ENCODE peak calls at places on chromosomes 6 and 20, in four cellular contexts. W, K, G and Q are unnamed samples.

GRCh38 chr6:3389390-3390167 is 67.3 kb downstream of the SLC22A23 start:
- DNase-seq in G (peak; percentile 74), W (no peak), K (no peak), Q (no peak)

GRCh38 chr20:45817652-45818194 is 5.3 kb downstream of the UBE2C start:
- DNase-seq in K (no peak), G (no peak), W (no peak), Q (peak; percentile 65)

GRCh38 chr6:134822920-134823430 is 126.9 kb downstream of the ALDH8A1 start:
- DNase-seq in K (peak; percentile 89), W (peak; percentile 28), G (peak; percentile 22), Q (peak; percentile 73)

GRCh38 chr6:28537509-28538140 is 11.9 kb downstream of the GPX5 start:
- DNase-seq in K (no peak), G (no peak), W (no peak), Q (no peak)

GRCh38 chr20:63150911-63151531 is 64.9 kb downstream of the YTHDF1 start:
- DNase-seq in K (no peak), G (no peak), W (no peak), Q (no peak)

GRCh38 chr6:4644962-4645361 is 131.2 kb upstream of the CDYL start:
- DNase-seq in W (peak; percentile 34), K (no peak), G (no peak), Q (no peak)

GRCh38 chr6:28757429-28758045 is 166.2 kb downstream of the TRIM27 start:
- DNase-seq in K (no peak), W (no peak), G (no peak), Q (no peak)

GRCh38 chr6:26223677-26224546 is 136.7 kb downstream of the HFE start:
- DNase-seq in K (peak; percentile 63), W (peak; percentile 97), G (peak; percentile 56), Q (peak; percentile 74)

GRCh38 chr6:42598300-42598699 is 34.5 kb downstream of the UBR2 start:
- DNase-seq in W (no peak), K (no peak), G (no peak), Q (no peak)

GRCh38 chr6:13139119-13139518 is 189.2 kb downstream of the TBC1D7 start:
- DNase-seq in K (no peak), G (no peak), W (no peak), Q (no peak)

GRCh38 chr6:33620584-33621395 is at the start of gene ITPR3:
- DNase-seq in G (peak; percentile 56), W (peak; percentile 42), K (peak; percentile 54), Q (no peak)

GRCh38 chr20:32797160-32797468 is 22.6 kb upstream of the MAPRE1 start:
- DNase-seq in K (no peak), W (no peak), G (no peak), Q (no peak)

GRCh38 chr20:10603971-10604864 is 69.6 kb downstream of the JAG1 start:
- DNase-seq in W (no peak), K (no peak), G (peak; percentile 50), Q (peak; percentile 82)

GRCh38 chr20:14288341-14289330 is 48.8 kb downstream of the FLRT3 start:
- DNase-seq in W (no peak), G (no peak), K (no peak), Q (peak; percentile 22)

GRCh38 chr6:69816569-69816968 is 19.8 kb upstream of the LMBRD1 start:
- DNase-seq in K (no peak), W (no peak), G (no peak), Q (no peak)

GRCh38 chr6:138782243-138782642 is 8.7 kb downstream of the CCDC28A start:
- DNase-seq in K (no peak), W (no peak), G (no peak), Q (no peak)

GRCh38 chr6:21080221-21080620 is 513.3 kb upstream of the SOX4 start:
- DNase-seq in W (no peak), K (no peak), G (no peak), Q (no peak)

GRCh38 chr6:54238407-54238806 is 69.8 kb upstream of the TINAG start:
- DNase-seq in G (no peak), W (no peak), K (no peak), Q (no peak)

GRCh38 chr20:57596998-57597939 is 23.0 kb downstream of the ZBP1 start:
- DNase-seq in W (peak; percentile 36), G (peak; percentile 72), K (peak; percentile 86), Q (no peak)

GRCh38 chr6:161319231-161319630 is 45.4 kb upstream of the AGPAT4 start:
- DNase-seq in K (no peak), G (no peak), W (no peak), Q (no peak)

GRCh38 chr6:131581523-131581922 is 8.5 kb downstream of the ARG1 start:
- DNase-seq in G (no peak), K (no peak), W (no peak), Q (no peak)

GRCh38 chr6:3457710-3458605 is 1.1 kb upstream of the SLC22A23 start:
- DNase-seq in W (peak; percentile 93), K (peak; percentile 48), G (peak; percentile 22), Q (no peak)

GRCh38 chr20:5544175-5544574 is 206.0 kb upstream of the SHLD1 start:
- DNase-seq in W (no peak), K (no peak), G (no peak), Q (no peak)

GRCh38 chr6:100663219-100663863 is 198.6 kb upstream of the SIM1 start:
- DNase-seq in G (no peak), W (no peak), K (no peak), Q (peak; percentile 24)

GRCh38 chr6:110530671-110531070 is 54.3 kb upstream of the SLC22A16 start:
- DNase-seq in K (no peak), G (no peak), W (no peak), Q (peak; percentile 35)